ENCODE peak calls at places on chromosomes 13 and 19, in five cellular contexts. N is right lobe of liver, W is fibroblast of mammary gland, R is HL-60, U is psoas muscle. O is an unnamed sample.

GRCh38 chr13:35347679-35348205 is 128.7 kb downstream of the MAB21L1 start:
- DNase-seq in N (no peak), W (no peak), R (no peak), U (no peak), O (no peak)

GRCh38 chr19:43983544-43983911 is 460 bp upstream of the ZNF155 start:
- DNase-seq in N (no peak), W (no peak), R (no peak), U (no peak), O (no peak)

GRCh38 chr13:104301216-104301975 is 1235.2 kb upstream of the SLC10A2 start:
- DNase-seq in N (no peak), W (no peak), R (no peak), U (no peak), O (no peak)

GRCh38 chr13:21675095-21676007 is 4.5 kb downstream of the FGF9 start:
- DNase-seq in N (peak), W (no peak), R (no peak), U (peak), O (no peak)

GRCh38 chr13:71801781-71802180 is 65.2 kb downstream of the DACH1 start:
- DNase-seq in N (no peak), W (no peak), R (no peak), U (no peak), O (no peak)

GRCh38 chr13:97574926-97575325 is 141.0 kb downstream of the RAP2A start:
- DNase-seq in N (no peak), W (peak), R (peak), U (no peak), O (no peak)

GRCh38 chr13:98941118-98941517 is 36.7 kb downstream of the DOCK9 start:
- DNase-seq in N (no peak), W (peak), R (peak), U (no peak), O (no peak)

GRCh38 chr19:7912144-7912696 is 2.4 kb upstream of the TGFBR3L start:
- DNase-seq in N (peak), W (no peak), R (no peak), U (no peak), O (no peak)

DNA sequence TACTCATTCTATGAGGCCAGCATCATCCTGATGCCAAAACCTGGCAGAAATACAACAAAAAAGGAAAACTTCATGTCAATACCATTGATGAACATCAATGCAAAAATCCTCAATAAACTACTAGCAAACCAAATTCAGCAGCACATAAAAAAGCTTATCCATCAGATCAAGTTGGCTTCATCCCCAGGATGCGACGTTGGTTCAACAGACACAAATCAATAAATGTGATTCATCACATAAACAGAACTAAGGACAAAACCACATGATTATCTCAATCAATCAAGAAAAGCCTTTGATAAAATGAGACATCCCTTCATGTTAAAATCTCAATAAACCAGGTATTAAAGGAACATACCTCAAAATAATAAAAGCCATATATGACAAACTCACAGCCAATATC is 134.3 kb downstream of the UGGT2 start:
- DNase-seq in N (no peak), W (no peak), R (no peak), U (no peak), O (no peak)
- TF ChIP-seq CTCF in N (no peak), W (no peak), R (no peak), U (no peak), O (no peak)

DNA sequence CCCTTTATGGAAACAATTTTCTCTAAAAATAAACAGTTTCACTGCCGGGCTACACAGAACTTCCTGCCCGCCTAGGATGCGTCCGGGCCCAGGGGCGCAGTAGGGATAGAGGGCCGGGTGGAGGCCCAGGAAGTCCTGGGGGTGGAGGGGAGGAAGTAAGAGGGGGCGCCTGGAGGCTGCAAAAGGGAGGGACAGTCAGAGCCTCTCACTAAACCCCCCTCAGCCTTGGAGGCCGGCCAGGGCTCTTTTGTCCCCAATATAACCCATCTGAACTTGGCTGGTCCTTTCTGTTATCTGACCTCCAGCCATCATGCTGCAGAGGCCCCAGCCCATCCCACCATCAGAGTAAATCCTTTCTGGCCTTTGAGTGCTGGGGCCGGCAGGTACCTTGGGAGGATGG is 2.2 kb downstream of the KANK2 start:
- DNase-seq in N (no peak), W (no peak), R (no peak), U (peak), O (no peak)
- H3K4me3 ChIP-seq in N (no peak), W (peak), R (no peak), U (peak), O (no peak)

GRCh38 chr19:56837892-56838679 is 2.4 kb downstream of the PEG3 start:
- DNase-seq in N (peak), W (peak), R (peak), U (peak), O (no peak)
- TF ChIP-seq CTCF in N (peak), W (peak), R (peak), U (peak), O (no peak)

GRCh38 chr19:49767967-49768581 is 1.3 kb downstream of the AP2A1 start:
- DNase-seq in N (no peak), W (no peak), R (no peak), U (no peak), O (no peak)
- H3K4me3 ChIP-seq in N (peak), W (peak), R (peak), U (peak), O (peak)

GRCh38 chr13:32164622-32165268 is 133.2 kb downstream of the FRY start:
- DNase-seq in N (no peak), W (peak), R (peak), U (no peak), O (peak)
- TF ChIP-seq CTCF in N (peak), W (peak), R (peak), U (peak), O (peak)

DNA sequence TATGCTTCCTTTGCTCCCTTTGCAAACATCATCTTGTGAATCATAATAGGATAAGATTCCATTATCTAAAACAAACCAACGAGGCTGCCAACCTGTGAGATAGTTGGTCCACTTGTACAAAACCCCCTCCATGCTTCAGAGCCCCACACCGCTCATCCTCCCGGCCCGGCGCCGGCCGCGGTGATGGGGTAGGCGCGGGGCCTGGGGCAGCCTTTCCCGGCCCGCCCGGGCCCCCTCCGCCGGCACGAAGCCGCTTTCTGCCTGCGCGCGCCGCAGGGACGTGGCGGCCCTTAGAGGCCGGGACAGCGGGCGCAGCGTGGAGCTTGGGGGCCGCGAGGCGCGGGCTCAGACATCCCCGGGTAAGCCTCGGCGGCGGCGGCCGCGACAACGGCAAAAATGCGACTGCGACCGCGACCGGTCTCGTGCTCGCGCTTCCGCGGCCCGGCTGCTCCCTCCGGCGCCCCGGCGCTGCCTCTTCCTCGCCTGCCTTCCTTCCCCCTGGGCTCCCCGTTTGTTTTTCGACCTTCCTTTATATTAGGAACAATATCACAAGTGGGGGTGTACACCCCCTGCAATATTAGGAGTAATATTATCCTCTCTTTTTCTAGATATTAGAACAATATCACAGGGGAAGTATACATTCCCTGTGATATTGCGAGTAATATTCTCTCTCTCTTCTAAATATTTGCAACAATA is 54.0 kb upstream of the CEACAM21 start:
- DNase-seq in N (peak), W (no peak), R (no peak), U (peak), O (no peak)
- H3K4me3 ChIP-seq in N (no peak), W (no peak), R (peak), U (peak), O (peak)

O was measured in GM12864.